ENCODE peak calls at places on chromosomes 12 and 14, in four cellular contexts. C is fibroblast of lung, K is breast epithelium, O is endothelial cell of umbilical vein. T is an unnamed sample.

GRCh38 chr14:61749867-61750266 is 12.4 kb upstream of the SNAPC1 start:
- DNase-seq in K (no peak), C (peak; percentile 13), O (peak; percentile 48), T (no peak)

GRCh38 chr12:124565656-124566180 is 1.7 kb downstream of the NCOR2 start:
- DNase-seq in K (no peak), O (no peak), C (no peak), T (no peak)

GRCh38 chr14:61461808-61462275 is 140.5 kb downstream of the PRKCH start:
- DNase-seq in O (peak; percentile 80), C (peak; percentile 85), K (no peak), T (peak; percentile 63)

GRCh38 chr12:47967461-47968430 is 4.3 kb downstream of the TMEM106C start:
- DNase-seq in O (no peak), K (no peak), C (no peak), T (no peak)

GRCh38 chr14:97266653-97267052 is 469.5 kb downstream of the VRK1 start:
- DNase-seq in O (no peak), K (no peak), C (no peak), T (peak; percentile 42)

GRCh38 chr12:55797068-55797467 is 20.5 kb downstream of the SARNP start:
- DNase-seq in O (peak; percentile 41), C (peak; percentile 71), K (no peak), T (no peak)

GRCh38 chr12:108821407-108822397 is 35.7 kb downstream of the SSH1 start:
- DNase-seq in C (no peak), O (no peak), K (no peak), T (no peak)

GRCh38 chr12:71594214-71594948 is 69.3 kb downstream of the ZFC3H1 start:
- DNase-seq in K (no peak), C (peak; percentile 27), O (no peak), T (no peak)

GRCh38 chr12:3332190-3332589 is 158.8 kb upstream of the PRMT8 start:
- DNase-seq in O (no peak), K (no peak), C (peak; percentile 14), T (peak; percentile 21)

GRCh38 chr14:23354990-23355389 is 2.3 kb upstream of the SLC22A17 start:
- DNase-seq in C (no peak), O (no peak), K (no peak), T (no peak)

GRCh38 chr14:67493092-67493717 is 4.7 kb upstream of the TMEM229B start:
- DNase-seq in K (no peak), C (no peak), O (no peak), T (no peak)
- H3K27ac ChIP-seq in K (no peak overlapping the region), C (no peak overlapping the region), O (no peak overlapping the region), T (no peak overlapping the region)

GRCh38 chr14:31992051-31992450 is 85.1 kb upstream of the ARHGAP5 start:
- DNase-seq in K (no peak), O (no peak), C (peak; percentile 83), T (peak; percentile 88)
- H3K27ac ChIP-seq in K (peak overlapping the region; percentile 63), O (no peak overlapping the region), C (no peak overlapping the region), T (no peak overlapping the region)

GRCh38 chr12:120085920-120086319 is 30.6 kb downstream of the RAB35 start:
- DNase-seq in C (no peak), K (no peak), O (no peak), T (no peak)
- H3K27ac ChIP-seq in C (no peak overlapping the region), K (no peak overlapping the region), O (no peak overlapping the region), T (no peak overlapping the region)

GRCh38 chr12:67826148-67826547 is 163.1 kb upstream of the IFNG-AS1 start:
- DNase-seq in K (no peak), O (no peak), C (no peak), T (no peak)
- H3K27ac ChIP-seq in K (no peak overlapping the region), O (no peak overlapping the region), C (no peak overlapping the region), T (no peak overlapping the region)

GRCh38 chr12:89947437-89948265 is 239.0 kb upstream of the ATP2B1 start:
- DNase-seq in K (no peak), C (peak; percentile 96), O (peak; percentile 96), T (peak; percentile 82)
- H3K27ac ChIP-seq in K (no peak overlapping the region), C (peak overlapping the region; percentile 69), O (peak overlapping the region; percentile 99), T (peak overlapping the region; percentile 27)